ENCODE peak calls at places on chromosomes 1 and 21, in eight cellular contexts. W is CD8-positive, alpha-beta T cell; L is pancreas; M is GM23338; I is endothelial cell; V is IMR-90; A is neural crest cell; B is MM.1S. U is an unnamed sample.

GRCh38 chr21:41167348-41168342 is at the start of gene BACE2:
- DNase-seq in I (peak; percentile 79), W (peak; percentile 23), A (peak; percentile 61), M (peak; percentile 76), V (peak; percentile 68), L (peak; percentile 93), B (peak; percentile 86), U (peak; percentile 83)

GRCh38 chr1:170340259-170340658 is 191.7 kb upstream of the GORAB start:
- DNase-seq in W (no peak), B (no peak), I (no peak), L (no peak), V (peak; percentile 39), M (no peak), A (no peak), U (no peak)

GRCh38 chr1:193769609-193770008 is 583.2 kb upstream of the B3GALT2 start:
- DNase-seq in I (no peak), W (no peak), B (no peak), M (no peak), V (no peak), L (no peak), A (no peak), U (no peak)

GRCh38 chr1:44947774-44948311 is 38.6 kb downstream of the EIF2B3 start:
- DNase-seq in A (no peak), V (no peak), L (no peak), M (no peak), I (no peak), W (no peak), B (no peak), U (no peak)

GRCh38 chr1:64757213-64757612 is 12.3 kb downstream of the RAVER2 start:
- DNase-seq in A (no peak), M (no peak), L (no peak), V (no peak), B (no peak), W (no peak), I (no peak), U (no peak)

GRCh38 chr1:193355179-193355578 is 168.8 kb upstream of the B3GALT2 start:
- DNase-seq in A (no peak), I (no peak), W (no peak), M (no peak), L (no peak), B (no peak), V (peak; percentile 51), U (peak; percentile 65)

GRCh38 chr1:108141604-108142003 is 58.5 kb downstream of the SLC25A24 start:
- DNase-seq in V (peak; percentile 70), M (no peak), W (no peak), A (no peak), B (no peak), I (no peak), L (no peak), U (peak; percentile 57)

GRCh38 chr1:112887599-112888303 is 68.2 kb downstream of the SLC16A1 start:
- DNase-seq in A (no peak), M (no peak), W (no peak), V (no peak), I (no peak), L (no peak), B (no peak), U (no peak)

GRCh38 chr1:207853372-207853757 is 57.6 kb downstream of the CD34 start:
- DNase-seq in B (no peak), V (peak; percentile 19), I (peak; percentile 44), W (no peak), M (no peak), L (no peak), A (no peak), U (peak; percentile 61)

GRCh38 chr1:219171192-219171935 is 2.3 kb upstream of the LYPLAL1 start:
- DNase-seq in B (no peak), W (no peak), L (no peak), I (no peak), A (no peak), V (peak; percentile 24), M (no peak), U (no peak)

GRCh38 chr1:195550071-195550862 is 1058.0 kb downstream of the KCNT2 start:
- DNase-seq in I (no peak), B (no peak), W (no peak), L (no peak), M (no peak), V (no peak), A (no peak), U (no peak)

GRCh38 chr1:183807549-183808168 is 2.7 kb downstream of the RGL1 start:
- DNase-seq in B (peak; percentile 73), W (no peak), I (no peak), A (no peak), L (no peak), V (peak; percentile 87), M (no peak), U (peak; percentile 72)

GRCh38 chr1:198656500-198656932 is 17.7 kb downstream of the PTPRC start:
- DNase-seq in A (no peak), M (peak; percentile 6), V (no peak), L (no peak), W (peak; percentile 82), I (no peak), B (no peak), U (no peak)

GRCh38 chr1:151286619-151287340 is 4.7 kb downstream of the ZNF687 start:
- DNase-seq in M (no peak), I (no peak), B (no peak), A (no peak), L (no peak), W (no peak), V (no peak), U (no peak)

GRCh38 chr1:235999259-235999925 is 65.5 kb downstream of the NID1 start:
- DNase-seq in W (peak; percentile 59), L (no peak), I (no peak), V (peak; percentile 99), A (no peak), M (no peak), B (no peak), U (peak; percentile 93)

GRCh38 chr1:12179111-12179519 is 12.3 kb downstream of the TNFRSF1B start:
- DNase-seq in B (no peak), V (peak; percentile 88), I (no peak), L (no peak), W (peak; percentile 92), M (no peak), A (no peak), U (peak; percentile 59)

GRCh38 chr1:182635871-182636270 is 31.7 kb upstream of the RGS16 start:
- DNase-seq in L (no peak), W (no peak), M (no peak), I (no peak), A (no peak), B (no peak), V (no peak), U (no peak)

GRCh38 chr1:172835834-172836233 is 176.9 kb downstream of the FASLG start:
- DNase-seq in V (no peak), A (no peak), B (no peak), L (no peak), W (no peak), M (no peak), I (no peak), U (no peak)

GRCh38 chr1:157878059-157878458 is 36.5 kb upstream of the CD5L start:
- DNase-seq in W (no peak), M (peak; percentile 76), A (no peak), V (peak; percentile 35), B (peak; percentile 73), I (no peak), L (no peak), U (peak; percentile 9)

GRCh38 chr21:31957631-31958030 is 84.8 kb downstream of the HUNK start:
- DNase-seq in V (no peak), I (no peak), B (no peak), W (peak; percentile 9), A (no peak), L (no peak), M (no peak), U (no peak)

GRCh38 chr1:226064816-226065248 is 2.3 kb downstream of the H3-3A start:
- DNase-seq in A (no peak), L (no peak), V (peak; percentile 72), M (peak; percentile 70), W (peak; percentile 27), B (peak; percentile 77), I (peak; percentile 26), U (peak; percentile 78)

GRCh38 chr1:240363315-240363714 is 248.6 kb downstream of the GREM2 start:
- DNase-seq in B (no peak), M (peak; percentile 38), V (no peak), L (no peak), I (no peak), A (no peak), W (no peak), U (no peak)

GRCh38 chr1:155070721-155071556 is 7.4 kb downstream of the EFNA4 start:
- DNase-seq in L (peak; percentile 89), W (peak; percentile 80), I (peak; percentile 80), B (peak; percentile 80), V (peak; percentile 64), A (peak; percentile 76), M (peak; percentile 95), U (peak; percentile 88)
- TF ChIP-seq CTCF in L (peak; percentile 31), W (peak; percentile 51), I (peak; percentile 68), B (peak; percentile 47), V (peak; percentile 27), A (peak; percentile 72), M (peak; percentile 49), U (no peak)

DNA sequence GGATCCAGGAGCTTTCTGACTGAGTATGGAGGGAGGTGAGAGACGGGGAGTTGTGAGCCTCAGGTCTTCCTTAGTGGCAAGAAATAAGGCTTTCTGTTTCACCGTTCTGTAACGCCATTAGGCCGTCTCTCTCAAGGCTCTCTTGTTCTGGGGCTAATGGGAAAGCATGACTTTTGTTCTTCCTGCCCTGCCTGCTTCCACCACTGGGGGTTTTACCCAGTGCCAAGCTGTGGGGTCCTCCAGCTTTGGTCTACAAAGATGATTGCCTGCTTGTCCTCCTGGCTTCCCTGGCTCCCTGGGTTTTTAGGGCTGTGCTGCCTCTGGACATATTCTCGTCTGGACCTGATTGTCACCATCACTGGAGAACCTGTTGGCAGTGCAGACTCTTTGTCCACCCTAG is 74.8 kb upstream of the TINAGL1 start:
- DNase-seq in W (no peak), L (no peak), V (no peak), M (peak; percentile 39), A (no peak), B (no peak), I (no peak), U (no peak)
- TF ChIP-seq CTCF in W (no peak), L (no peak), V (no peak), M (peak; percentile 29), A (peak; percentile 31), B (no peak), I (peak; percentile 29), U (no peak)

DNA sequence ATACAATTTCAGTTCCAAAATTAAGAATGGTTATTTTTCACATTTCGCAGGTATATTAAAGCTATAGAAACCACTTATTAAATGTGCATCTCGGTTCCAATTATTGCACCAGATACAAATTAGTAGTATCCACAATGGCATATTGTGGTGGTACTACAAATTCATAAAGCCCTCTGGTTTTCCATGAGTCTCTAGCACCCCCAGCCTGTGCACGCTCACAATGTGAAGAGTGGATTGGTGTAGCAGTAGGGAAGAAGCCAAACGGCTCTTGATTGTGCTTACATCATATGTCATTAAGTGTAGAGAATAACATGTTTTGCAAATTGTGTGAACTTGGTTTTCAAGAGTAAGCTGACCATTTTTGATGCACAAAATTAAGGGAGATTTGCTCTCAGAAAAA is 1.9 kb upstream of the BRINP3 start:
- DNase-seq in A (no peak), V (no peak), M (peak; percentile 21), B (no peak), L (no peak), W (no peak), I (no peak), U (no peak)
- TF ChIP-seq CTCF in A (no peak), V (no peak), M (peak; percentile 20), B (no peak), L (no peak), W (no peak), I (no peak), U (no peak)

DNA sequence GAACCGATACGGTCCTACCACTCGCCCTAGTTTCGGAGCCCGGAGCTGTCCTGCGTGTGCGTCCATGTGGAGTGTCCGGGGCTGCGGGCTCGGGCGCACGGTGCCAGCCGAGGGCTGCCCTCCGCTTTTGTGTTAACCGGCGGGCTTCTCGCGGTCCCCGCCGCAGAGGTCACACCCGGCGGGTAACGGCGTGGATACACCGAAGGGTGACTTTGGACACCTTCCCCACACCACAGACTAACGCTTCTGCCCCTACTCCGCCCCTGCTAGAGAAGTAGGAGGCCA is 695 bp upstream of the ATF3 start:
- DNase-seq in W (no peak), A (peak; percentile 30), V (no peak), B (no peak), L (peak; percentile 83), I (peak; percentile 19), M (no peak), U (peak; percentile 55)
- TF ChIP-seq CTCF in W (no peak), A (no peak), V (no peak), B (no peak), L (no peak), I (no peak), M (no peak), U (no peak)

U was measured in foreskin fibroblast.